ENCODE peak calls at places on chromosomes 2 and 18, in nine cellular contexts. Y is psoas muscle, P is RWPE1, X is glutamatergic neuron, Z is adrenal gland, Q is HFF-Myc, M is lower leg skin, G is thoracic aorta, I is astrocyte. L is an unnamed sample.
A peak's percentile ranks its signal among the peaks of the same experiment; 100 is the strongest.

GRCh38 chr2:175815537-175815936 is 186.5 kb downstream of the LNPK start:
- DNase-seq in Y (no peak), P (peak; percentile 27), X (no peak), Z (no peak), Q (no peak), M (no peak), G (no peak), I (peak; percentile 44), L (no peak)

GRCh38 chr18:31546476-31546875 is 45.2 kb upstream of the TTR start:
- DNase-seq in Y (no peak), P (no peak), X (no peak), Z (no peak), Q (no peak), M (no peak), G (no peak), I (peak; percentile 51), L (no peak)

GRCh38 chr2:70747284-70747683 is 20.7 kb downstream of the ADD2 start:
- DNase-seq in Y (no peak), P (no peak), X (no peak), Z (no peak), Q (no peak), M (no peak), G (no peak), I (no peak), L (no peak)

GRCh38 chr2:150789376-150789905 is 302.0 kb upstream of the RND3 start:
- DNase-seq in Y (no peak), P (no peak), X (no peak), Z (no peak), Q (no peak), M (no peak), G (no peak), I (no peak), L (no peak)

GRCh38 chr18:54251606-54252400 is 17.5 kb upstream of the POLI start:
- DNase-seq in Y (no peak), P (no peak), X (no peak), Z (no peak), Q (no peak), M (no peak), G (no peak), I (no peak), L (no peak)

GRCh38 chr2:86000131-86000937 is 105.4 kb downstream of the POLR1A start:
- DNase-seq in Y (no peak), P (no peak), X (no peak), Z (no peak), Q (no peak), M (no peak), G (no peak), I (peak; percentile 29), L (no peak)

GRCh38 chr2:36889782-36890181 is 76.6 kb downstream of the STRN start:
- DNase-seq in Y (no peak), P (peak; percentile 90), X (no peak), Z (no peak), Q (peak; percentile 89), M (no peak), G (no peak), I (peak; percentile 96), L (no peak)

GRCh38 chr2:26010943-26011342 is 22.9 kb upstream of the RAB10 start:
- DNase-seq in Y (no peak), P (no peak), X (no peak), Z (no peak), Q (no peak), M (no peak), G (no peak), I (no peak), L (no peak)

GRCh38 chr18:9474103-9474982 is 970 bp upstream of the RALBP1 start:
- DNase-seq in Y (no peak), P (peak; percentile 87), X (no peak), Z (no peak), Q (no peak), M (no peak), G (no peak), I (peak; percentile 79), L (no peak)

GRCh38 chr2:8479298-8479697 is 202.6 kb upstream of the ID2 start:
- DNase-seq in Y (no peak), P (no peak), X (no peak), Z (no peak), Q (no peak), M (no peak), G (no peak), I (no peak), L (no peak)

GRCh38 chr2:238913931-238914647 is 66.2 kb downstream of the TWIST2 start:
- DNase-seq in Y (no peak), P (no peak), X (no peak), Z (no peak), Q (no peak), M (no peak), G (no peak), I (no peak), L (no peak)

GRCh38 chr2:149161481-149162225 is 123.2 kb downstream of the LYPD6B start:
- DNase-seq in Y (no peak), P (no peak), X (no peak), Z (no peak), Q (no peak), M (no peak), G (no peak), I (no peak), L (no peak)

GRCh38 chr2:20452551-20452950 is 5.7 kb downstream of the RHOB start:
- DNase-seq in Y (no peak), P (no peak), X (no peak), Z (no peak), Q (no peak), M (peak; percentile 79), G (no peak), I (peak; percentile 44), L (no peak)
- TF ChIP-seq CTCF in Y (no peak), P (no peak), X (no peak), Z (peak; percentile 18), Q (no peak), M (no peak), G (no peak), I (no peak), L (no peak)

GRCh38 chr18:25062720-25063119 is 289.2 kb downstream of the ZNF521 start:
- DNase-seq in Y (no peak), P (no peak), X (no peak), Z (no peak), Q (no peak), M (no peak), G (no peak), I (no peak), L (no peak)
- TF ChIP-seq CTCF in Y (no peak), P (no peak), X (no peak), Z (no peak), Q (peak; percentile 4), M (no peak), G (no peak), I (no peak), L (peak; percentile 12)

DNA sequence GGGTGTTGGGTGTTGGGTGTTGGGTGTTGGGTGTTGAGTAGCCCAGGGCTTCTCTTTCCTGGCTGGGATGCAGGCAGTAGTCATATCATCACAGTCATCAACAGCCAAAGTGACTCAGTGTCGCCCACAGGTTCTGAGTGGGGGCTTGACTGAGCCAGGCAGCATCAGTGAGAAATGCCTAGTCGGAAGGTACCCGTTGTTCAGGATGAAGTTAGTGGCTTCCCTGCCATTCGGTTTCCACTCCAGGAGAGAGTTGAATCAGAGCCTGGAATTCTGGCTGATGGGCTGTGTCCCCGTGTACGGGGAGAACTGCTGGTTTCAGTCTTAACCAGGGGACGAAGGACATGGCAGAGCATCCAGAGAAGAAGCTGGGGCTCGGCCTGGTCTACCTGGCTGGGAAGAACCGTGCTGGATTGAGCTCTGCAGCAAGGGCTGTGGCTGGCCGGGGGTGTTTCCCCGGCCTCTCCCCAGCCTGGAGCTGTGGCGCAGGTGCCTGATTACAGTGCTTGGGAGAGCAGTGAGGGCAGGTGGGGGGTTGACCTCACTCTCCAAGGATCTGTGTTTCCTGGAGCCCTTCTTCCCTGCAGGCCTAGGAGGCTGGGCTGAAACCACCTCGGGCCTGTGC is 49.4 kb downstream of the AGAP1 start:
- DNase-seq in Y (no peak), P (peak; percentile 18), X (no peak), Z (no peak), Q (no peak), M (no peak), G (no peak), I (peak; percentile 28), L (no peak)
- TF ChIP-seq CTCF in Y (no peak), P (no peak), X (no peak), Z (no peak), Q (no peak), M (no peak), G (no peak), I (no peak), L (no peak)

DNA sequence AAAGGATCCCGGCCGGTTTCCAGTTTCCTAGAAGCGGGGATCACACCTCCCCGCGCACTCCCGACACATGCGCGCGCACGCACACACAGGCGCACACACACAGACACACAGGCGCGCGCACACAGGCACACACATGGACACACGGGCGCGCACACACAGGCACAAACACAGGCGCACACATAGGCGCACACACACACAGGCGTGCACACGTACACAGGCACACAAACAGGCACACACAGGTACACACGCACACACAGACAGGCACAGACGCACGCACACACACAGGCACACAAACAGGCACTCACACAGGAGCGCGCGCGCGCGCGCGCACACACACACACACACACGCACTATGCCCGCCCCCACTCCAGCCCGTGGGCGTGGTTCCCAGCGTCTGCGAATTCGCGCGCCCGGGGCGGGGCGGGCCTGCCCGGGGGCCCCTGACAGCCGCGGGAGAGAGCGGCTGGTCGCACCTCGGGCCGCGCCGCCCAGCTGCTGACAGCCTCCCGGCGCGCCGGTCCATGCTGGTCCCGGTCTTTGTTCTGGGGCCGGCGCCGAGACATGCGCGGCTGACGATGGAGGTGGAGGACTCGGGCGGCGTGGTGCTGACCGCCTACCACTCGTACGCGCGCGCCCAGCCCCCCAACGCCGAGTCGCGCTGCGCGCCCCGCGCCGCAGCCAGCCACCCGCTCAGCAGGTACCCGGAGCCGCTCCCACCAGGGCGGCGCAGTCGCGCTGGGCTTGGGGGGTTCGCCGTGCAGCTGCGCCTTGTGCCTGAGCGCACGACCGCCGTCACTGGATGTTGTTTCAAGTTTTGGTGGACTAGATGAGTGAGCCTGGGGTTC is at the start of gene ARHGAP28:
- DNase-seq in Y (peak; percentile 93), P (peak; percentile 41), X (peak; percentile 90), Z (peak; percentile 86), Q (peak; percentile 65), M (peak; percentile 40), G (no peak), I (peak; percentile 92), L (peak; percentile 50)
- TF ChIP-seq CTCF in Y (peak; percentile 28), P (peak; percentile 17), X (no peak), Z (peak; percentile 20), Q (peak; percentile 20), M (no peak), G (no peak), I (no peak), L (peak; percentile 7)